ENCODE peak calls at places on chromosomes 5 and 9, in six cellular contexts. One of them, this sample, is unnamed. For H3K27me3 and H3K9me3, the result is how much of the 10 kb centered on the place peaks cover.

GRCh38 chr9:136721339-136722092 is 9.1 kb downstream of the DIPK1B start:
- DNase-seq in right atrium auricular region: peak
- DNase-seq in tibial nerve: no peak
- DNase-seq in right lobe of liver: peak
- DNase-seq in small intestine: no peak
- DNase-seq in GM23248: peak
- DNase-seq in this sample: peak

GRCh38 chr5:122870219-122870856 is 24.9 kb downstream of the SNX24 start:
- DNase-seq in right atrium auricular region: no peak
- DNase-seq in tibial nerve: no peak
- DNase-seq in right lobe of liver: no peak
- DNase-seq in small intestine: no peak
- DNase-seq in GM23248: peak
- DNase-seq in this sample: no peak

GRCh38 chr5:171418316-171418981 is 998 bp upstream of the FGF18 start:
- DNase-seq in right atrium auricular region: peak
- DNase-seq in tibial nerve: peak
- DNase-seq in right lobe of liver: peak
- DNase-seq in small intestine: peak
- DNase-seq in GM23248: peak
- DNase-seq in this sample: peak

GRCh38 chr5:170791325-170791954 is 7.9 kb downstream of the GABRP start:
- DNase-seq in right atrium auricular region: peak
- DNase-seq in tibial nerve: peak
- DNase-seq in right lobe of liver: peak
- DNase-seq in small intestine: peak
- DNase-seq in GM23248: peak
- DNase-seq in this sample: peak

GRCh38 chr9:106025449-106025848 is 331.1 kb downstream of the TMEM38B start:
- DNase-seq in right atrium auricular region: no peak
- DNase-seq in tibial nerve: no peak
- DNase-seq in right lobe of liver: no peak
- DNase-seq in small intestine: no peak
- DNase-seq in GM23248: no peak
- DNase-seq in this sample: peak

GRCh38 chr9:14961372-14962068 is 51.3 kb upstream of the FREM1 start:
- DNase-seq in right atrium auricular region: no peak
- DNase-seq in tibial nerve: no peak
- DNase-seq in right lobe of liver: peak
- DNase-seq in small intestine: peak
- DNase-seq in GM23248: no peak
- DNase-seq in this sample: no peak

GRCh38 chr9:79902937-79903600 is 331.3 kb downstream of the TLE4 start:
- DNase-seq in right atrium auricular region: no peak
- DNase-seq in tibial nerve: no peak
- DNase-seq in right lobe of liver: no peak
- DNase-seq in small intestine: no peak
- DNase-seq in GM23248: no peak
- DNase-seq in this sample: no peak

GRCh38 chr5:88952344-88952743 is 69.4 kb upstream of the MEF2C start:
- DNase-seq in right atrium auricular region: no peak
- DNase-seq in tibial nerve: no peak
- DNase-seq in right lobe of liver: no peak
- DNase-seq in small intestine: peak
- DNase-seq in GM23248: peak
- DNase-seq in this sample: no peak

GRCh38 chr5:84535281-84535680 is 150.6 kb upstream of the EDIL3 start:
- DNase-seq in right atrium auricular region: no peak
- DNase-seq in tibial nerve: no peak
- DNase-seq in right lobe of liver: no peak
- DNase-seq in small intestine: no peak
- DNase-seq in GM23248: no peak
- DNase-seq in this sample: no peak

GRCh38 chr9:133677126-133678010 is 41.2 kb downstream of the DBH start:
- DNase-seq in right atrium auricular region: no peak
- DNase-seq in tibial nerve: no peak
- DNase-seq in right lobe of liver: no peak
- DNase-seq in small intestine: peak
- DNase-seq in GM23248: no peak
- DNase-seq in this sample: no peak

GRCh38 chr5:59548807-59549357 is 344.6 kb downstream of the PDE4D start:
- DNase-seq in right atrium auricular region: no peak
- DNase-seq in tibial nerve: no peak
- DNase-seq in right lobe of liver: no peak
- DNase-seq in small intestine: no peak
- DNase-seq in GM23248: no peak
- DNase-seq in this sample: no peak

GRCh38 chr5:81626524-81626923 is 124.4 kb downstream of the SSBP2 start:
- DNase-seq in right atrium auricular region: no peak
- DNase-seq in tibial nerve: no peak
- DNase-seq in right lobe of liver: no peak
- DNase-seq in small intestine: peak
- DNase-seq in GM23248: peak
- DNase-seq in this sample: peak

GRCh38 chr5:60779431-60779830 is 64.6 kb downstream of the ELOVL7 start:
- DNase-seq in right atrium auricular region: no peak
- DNase-seq in tibial nerve: no peak
- DNase-seq in right lobe of liver: no peak
- DNase-seq in small intestine: no peak
- DNase-seq in GM23248: peak
- DNase-seq in this sample: no peak

GRCh38 chr5:136087961-136088871 is 44.4 kb upstream of the SMAD5 start:
- DNase-seq in right atrium auricular region: peak
- DNase-seq in tibial nerve: no peak
- DNase-seq in right lobe of liver: peak
- DNase-seq in small intestine: peak
- DNase-seq in GM23248: peak
- DNase-seq in this sample: no peak

GRCh38 chr9:133122935-133123611 is 2.0 kb upstream of the RALGDS start:
- DNase-seq in right atrium auricular region: peak
- DNase-seq in tibial nerve: no peak
- DNase-seq in right lobe of liver: no peak
- DNase-seq in small intestine: peak
- DNase-seq in GM23248: peak
- DNase-seq in this sample: peak

GRCh38 chr5:72093824-72094223 is 13.5 kb upstream of the MAP1B start:
- DNase-seq in right atrium auricular region: no peak
- DNase-seq in tibial nerve: no peak
- DNase-seq in right lobe of liver: no peak
- DNase-seq in small intestine: no peak
- DNase-seq in GM23248: no peak
- DNase-seq in this sample: no peak

GRCh38 chr9:19431361-19432171 is 22.8 kb downstream of the ACER2 start:
- DNase-seq in right atrium auricular region: peak
- DNase-seq in tibial nerve: peak
- DNase-seq in right lobe of liver: no peak
- DNase-seq in small intestine: no peak
- DNase-seq in GM23248: no peak
- DNase-seq in this sample: no peak

GRCh38 chr5:95565280-95565920 is 10.5 kb downstream of the ARSK start:
- DNase-seq in right atrium auricular region: no peak
- DNase-seq in tibial nerve: no peak
- DNase-seq in right lobe of liver: no peak
- DNase-seq in small intestine: no peak
- DNase-seq in GM23248: peak
- DNase-seq in this sample: no peak

GRCh38 chr5:125655156-125655555 is 768.1 kb upstream of the GRAMD2B start:
- DNase-seq in right atrium auricular region: no peak
- DNase-seq in tibial nerve: no peak
- DNase-seq in right lobe of liver: no peak
- DNase-seq in small intestine: no peak
- DNase-seq in GM23248: no peak
- DNase-seq in this sample: no peak

GRCh38 chr5:55868846-55869245 is 17.7 kb downstream of the IL31RA start:
- DNase-seq in right atrium auricular region: no peak
- DNase-seq in tibial nerve: no peak
- DNase-seq in right lobe of liver: no peak
- DNase-seq in small intestine: no peak
- DNase-seq in GM23248: peak
- DNase-seq in this sample: no peak

GRCh38 chr5:171226864-171227263 is 82.2 kb upstream of the TLX3 start:
- DNase-seq in right atrium auricular region: no peak
- DNase-seq in tibial nerve: no peak
- DNase-seq in right lobe of liver: no peak
- DNase-seq in small intestine: no peak
- DNase-seq in GM23248: no peak
- DNase-seq in this sample: no peak

GRCh38 chr5:79193643-79194042 is 42.3 kb upstream of the JMY start:
- DNase-seq in right atrium auricular region: no peak
- DNase-seq in tibial nerve: no peak
- DNase-seq in right lobe of liver: peak
- DNase-seq in small intestine: no peak
- DNase-seq in GM23248: peak
- DNase-seq in this sample: no peak

GRCh38 chr9:89808801-89809200 is 204.0 kb downstream of the GADD45G start:
- DNase-seq in right atrium auricular region: no peak
- DNase-seq in tibial nerve: no peak
- DNase-seq in right lobe of liver: no peak
- DNase-seq in small intestine: no peak
- DNase-seq in GM23248: no peak
- DNase-seq in this sample: no peak

GRCh38 chr9:111969061-111969460 is 72.4 kb downstream of the UGCG start:
- DNase-seq in right atrium auricular region: no peak
- DNase-seq in tibial nerve: no peak
- DNase-seq in right lobe of liver: no peak
- DNase-seq in small intestine: no peak
- DNase-seq in GM23248: peak
- DNase-seq in this sample: no peak

GRCh38 chr9:135078361-135078821 is 9.1 kb upstream of the OLFM1 start:
- DNase-seq in right atrium auricular region: no peak
- DNase-seq in tibial nerve: no peak
- DNase-seq in right lobe of liver: peak
- DNase-seq in small intestine: no peak
- DNase-seq in GM23248: no peak
- DNase-seq in this sample: no peak

GRCh38 chr5:102856374-102856748 is 101.3 kb downstream of the PAM start:
- DNase-seq in right atrium auricular region: no peak
- DNase-seq in tibial nerve: no peak
- DNase-seq in right lobe of liver: no peak
- DNase-seq in small intestine: no peak
- DNase-seq in GM23248: peak
- DNase-seq in this sample: no peak

GRCh38 chr5:102857090-102857818 is 102.1 kb downstream of the PAM start:
- DNase-seq in right atrium auricular region: peak
- DNase-seq in tibial nerve: no peak
- DNase-seq in right lobe of liver: no peak
- DNase-seq in small intestine: no peak
- DNase-seq in GM23248: peak
- DNase-seq in this sample: no peak

GRCh38 chr5:102858221-102858620 is 103.1 kb downstream of the PAM start:
- DNase-seq in right atrium auricular region: no peak
- DNase-seq in tibial nerve: no peak
- DNase-seq in right lobe of liver: no peak
- DNase-seq in small intestine: no peak
- DNase-seq in GM23248: peak
- DNase-seq in this sample: no peak

GRCh38 chr5:102853680-102854079 is 98.6 kb downstream of the PAM start:
- DNase-seq in right atrium auricular region: no peak
- DNase-seq in tibial nerve: no peak
- DNase-seq in right lobe of liver: no peak
- DNase-seq in small intestine: no peak
- DNase-seq in GM23248: peak
- DNase-seq in this sample: no peak

GRCh38 chr5:102855684-102856373 is 100.7 kb downstream of the PAM start:
- DNase-seq in right atrium auricular region: no peak
- DNase-seq in tibial nerve: no peak
- DNase-seq in right lobe of liver: no peak
- DNase-seq in small intestine: peak
- DNase-seq in GM23248: peak
- DNase-seq in this sample: no peak
- H3K4me3 ChIP-seq in right atrium auricular region: no peak
- H3K4me3 ChIP-seq in tibial nerve: no peak
- H3K4me3 ChIP-seq in right lobe of liver: no peak
- H3K4me3 ChIP-seq in small intestine: no peak
- H3K4me3 ChIP-seq in GM23248: peak
- H3K4me3 ChIP-seq in this sample: no peak

GRCh38 chr5:150311015-150311692 is 8.4 kb upstream of the ARSI start:
- DNase-seq in right atrium auricular region: no peak
- DNase-seq in tibial nerve: no peak
- DNase-seq in right lobe of liver: no peak
- DNase-seq in small intestine: no peak
- DNase-seq in GM23248: no peak
- DNase-seq in this sample: no peak

GRCh38 chr5:150313921-150314716 is 11.4 kb upstream of the ARSI start:
- DNase-seq in right atrium auricular region: no peak
- DNase-seq in tibial nerve: no peak
- DNase-seq in right lobe of liver: no peak
- DNase-seq in small intestine: no peak
- DNase-seq in GM23248: no peak
- DNase-seq in this sample: no peak

GRCh38 chr5:150313501-150313900 is 10.8 kb upstream of the ARSI start:
- DNase-seq in right atrium auricular region: no peak
- DNase-seq in tibial nerve: no peak
- DNase-seq in right lobe of liver: no peak
- DNase-seq in small intestine: no peak
- DNase-seq in GM23248: no peak
- DNase-seq in this sample: no peak

GRCh38 chr5:150309898-150310269 is 7.2 kb upstream of the ARSI start:
- DNase-seq in right atrium auricular region: no peak
- DNase-seq in tibial nerve: no peak
- DNase-seq in right lobe of liver: no peak
- DNase-seq in small intestine: no peak
- DNase-seq in GM23248: no peak
- DNase-seq in this sample: no peak

GRCh38 chr5:150312518-150312917 is 9.8 kb upstream of the ARSI start:
- DNase-seq in right atrium auricular region: no peak
- DNase-seq in tibial nerve: no peak
- DNase-seq in right lobe of liver: no peak
- DNase-seq in small intestine: no peak
- DNase-seq in GM23248: no peak
- DNase-seq in this sample: no peak
- H3K27me3 ChIP-seq in right atrium auricular region: under half
- H3K27me3 ChIP-seq in tibial nerve: under half
- H3K27me3 ChIP-seq in right lobe of liver: under half
- H3K27me3 ChIP-seq in small intestine: under half
- H3K27me3 ChIP-seq in GM23248: under half
- H3K27me3 ChIP-seq in this sample: under half

DNA sequence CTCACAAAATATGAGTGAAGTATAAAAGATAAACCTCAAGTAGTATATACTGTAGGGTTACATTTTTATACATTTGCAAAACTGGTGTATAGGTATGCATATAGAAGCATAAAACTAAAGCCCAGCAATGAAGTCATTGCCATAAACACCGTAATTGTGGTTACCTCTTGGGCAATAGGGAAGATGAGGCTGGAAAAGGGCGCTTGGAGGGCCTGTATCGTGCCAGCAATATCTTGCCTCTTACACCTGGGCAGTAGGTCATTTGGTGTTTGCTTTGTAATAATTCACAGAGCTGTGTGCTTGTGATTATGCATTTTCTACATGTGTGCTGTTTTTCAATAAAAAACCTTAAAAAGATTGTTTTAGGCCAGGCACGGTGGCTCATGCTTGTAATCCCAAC is 45.2 kb downstream of the KDM4C start:
- DNase-seq in right atrium auricular region: no peak
- DNase-seq in tibial nerve: no peak
- DNase-seq in right lobe of liver: no peak
- DNase-seq in small intestine: no peak
- DNase-seq in GM23248: no peak
- DNase-seq in this sample: no peak
- H3K9me3 ChIP-seq in right atrium auricular region: under half
- H3K9me3 ChIP-seq in tibial nerve: under half
- H3K9me3 ChIP-seq in right lobe of liver: under half
- H3K9me3 ChIP-seq in small intestine: under half
- H3K9me3 ChIP-seq in GM23248: under half
- H3K9me3 ChIP-seq in this sample: under half

GRCh38 chr5:160213537-160213936 is 15.8 kb upstream of the FABP6 start:
- DNase-seq in right atrium auricular region: no peak
- DNase-seq in tibial nerve: no peak
- DNase-seq in right lobe of liver: no peak
- DNase-seq in small intestine: no peak
- DNase-seq in GM23248: peak
- DNase-seq in this sample: peak
- H3K4me3 ChIP-seq in right atrium auricular region: no peak
- H3K4me3 ChIP-seq in tibial nerve: no peak
- H3K4me3 ChIP-seq in right lobe of liver: no peak
- H3K4me3 ChIP-seq in small intestine: no peak
- H3K4me3 ChIP-seq in GM23248: no peak
- H3K4me3 ChIP-seq in this sample: peak